ENCODE peak calls at places on chromosomes 13 and 19, in ten cellular contexts. One of them, this sample, is unnamed.

GRCh38 chr19:44803442-44804428 is 5.2 kb upstream of the BCAM start:
- DNase-seq in osteocyte: no peak
- DNase-seq in stimulated activated naive CD4-positive, alpha-beta T cell: no peak
- DNase-seq in stimulated activated CD4-positive, alpha-beta T cell treated with anti-CD3 and anti-CD28 coated beads, Interleukin-4, amount 100 ng/mL, for 1 hour: no peak
- DNase-seq in neural progenitor cell: no peak
- DNase-seq in naive thymus-derived CD4-positive, alpha-beta T cell: no peak
- DNase-seq in mucosa of gallbladder: no peak
- DNase-seq in pulmonary artery endothelial cell: no peak
- DNase-seq in activated CD4-positive, alpha-beta T cell treated with anti-CD3 and anti-CD28 coated beads, Interleukin-2, amount 10 ng/mL, durations not matched to agents 24 days and 14 days: no peak
- DNase-seq in NCI-H1092: no peak
- DNase-seq in this sample: no peak

GRCh38 chr19:48558018-48558684 is 6.2 kb downstream of the SULT2B1 start:
- DNase-seq in pulmonary artery endothelial cell: no peak
- DNase-seq in stimulated activated naive CD4-positive, alpha-beta T cell: no peak
- DNase-seq in naive thymus-derived CD4-positive, alpha-beta T cell: no peak
- DNase-seq in osteocyte: no peak
- DNase-seq in neural progenitor cell: no peak
- DNase-seq in mucosa of gallbladder: peak; percentile 80
- DNase-seq in activated CD4-positive, alpha-beta T cell treated with anti-CD3 and anti-CD28 coated beads, Interleukin-2, amount 10 ng/mL, durations not matched to agents 24 days and 14 days: no peak
- DNase-seq in NCI-H1092: no peak
- DNase-seq in stimulated activated CD4-positive, alpha-beta T cell treated with anti-CD3 and anti-CD28 coated beads, Interleukin-4, amount 100 ng/mL, for 1 hour: no peak
- DNase-seq in this sample: peak; percentile 80

GRCh38 chr13:30618186-30618937 is 642 bp downstream of the USPL1 start:
- DNase-seq in activated CD4-positive, alpha-beta T cell treated with anti-CD3 and anti-CD28 coated beads, Interleukin-2, amount 10 ng/mL, durations not matched to agents 24 days and 14 days: peak; percentile 83
- DNase-seq in mucosa of gallbladder: peak; percentile 15
- DNase-seq in osteocyte: no peak
- DNase-seq in stimulated activated CD4-positive, alpha-beta T cell treated with anti-CD3 and anti-CD28 coated beads, Interleukin-4, amount 100 ng/mL, for 1 hour: peak; percentile 9
- DNase-seq in stimulated activated naive CD4-positive, alpha-beta T cell: no peak
- DNase-seq in pulmonary artery endothelial cell: no peak
- DNase-seq in neural progenitor cell: peak; percentile 15
- DNase-seq in NCI-H1092: no peak
- DNase-seq in naive thymus-derived CD4-positive, alpha-beta T cell: no peak
- DNase-seq in this sample: peak; percentile 27

GRCh38 chr13:102187313-102187712 is 214.5 kb downstream of the FGF14 start:
- DNase-seq in stimulated activated CD4-positive, alpha-beta T cell treated with anti-CD3 and anti-CD28 coated beads, Interleukin-4, amount 100 ng/mL, for 1 hour: no peak
- DNase-seq in neural progenitor cell: no peak
- DNase-seq in stimulated activated naive CD4-positive, alpha-beta T cell: no peak
- DNase-seq in naive thymus-derived CD4-positive, alpha-beta T cell: no peak
- DNase-seq in NCI-H1092: no peak
- DNase-seq in osteocyte: no peak
- DNase-seq in pulmonary artery endothelial cell: no peak
- DNase-seq in activated CD4-positive, alpha-beta T cell treated with anti-CD3 and anti-CD28 coated beads, Interleukin-2, amount 10 ng/mL, durations not matched to agents 24 days and 14 days: no peak
- DNase-seq in mucosa of gallbladder: no peak
- DNase-seq in this sample: no peak

GRCh38 chr19:43798546-43799409 is 3.5 kb downstream of the LYPD5 start:
- DNase-seq in stimulated activated naive CD4-positive, alpha-beta T cell: no peak
- DNase-seq in activated CD4-positive, alpha-beta T cell treated with anti-CD3 and anti-CD28 coated beads, Interleukin-2, amount 10 ng/mL, durations not matched to agents 24 days and 14 days: peak; percentile 77
- DNase-seq in naive thymus-derived CD4-positive, alpha-beta T cell: no peak
- DNase-seq in NCI-H1092: no peak
- DNase-seq in neural progenitor cell: peak; percentile 66
- DNase-seq in stimulated activated CD4-positive, alpha-beta T cell treated with anti-CD3 and anti-CD28 coated beads, Interleukin-4, amount 100 ng/mL, for 1 hour: peak; percentile 74
- DNase-seq in pulmonary artery endothelial cell: no peak
- DNase-seq in osteocyte: no peak
- DNase-seq in mucosa of gallbladder: peak; percentile 70
- DNase-seq in this sample: peak; percentile 62

GRCh38 chr19:485583-486236 is 10.6 kb upstream of the MADCAM1 start:
- DNase-seq in neural progenitor cell: peak; percentile 84
- DNase-seq in naive thymus-derived CD4-positive, alpha-beta T cell: no peak
- DNase-seq in activated CD4-positive, alpha-beta T cell treated with anti-CD3 and anti-CD28 coated beads, Interleukin-2, amount 10 ng/mL, durations not matched to agents 24 days and 14 days: no peak
- DNase-seq in osteocyte: no peak
- DNase-seq in stimulated activated naive CD4-positive, alpha-beta T cell: no peak
- DNase-seq in stimulated activated CD4-positive, alpha-beta T cell treated with anti-CD3 and anti-CD28 coated beads, Interleukin-4, amount 100 ng/mL, for 1 hour: no peak
- DNase-seq in NCI-H1092: peak; percentile 42
- DNase-seq in pulmonary artery endothelial cell: no peak
- DNase-seq in mucosa of gallbladder: peak; percentile 70
- DNase-seq in this sample: no peak

GRCh38 chr19:42455621-42456081 is 12.9 kb upstream of the CXCL17 start:
- DNase-seq in naive thymus-derived CD4-positive, alpha-beta T cell: no peak
- DNase-seq in NCI-H1092: no peak
- DNase-seq in stimulated activated CD4-positive, alpha-beta T cell treated with anti-CD3 and anti-CD28 coated beads, Interleukin-4, amount 100 ng/mL, for 1 hour: no peak
- DNase-seq in mucosa of gallbladder: no peak
- DNase-seq in activated CD4-positive, alpha-beta T cell treated with anti-CD3 and anti-CD28 coated beads, Interleukin-2, amount 10 ng/mL, durations not matched to agents 24 days and 14 days: no peak
- DNase-seq in neural progenitor cell: no peak
- DNase-seq in stimulated activated naive CD4-positive, alpha-beta T cell: no peak
- DNase-seq in osteocyte: no peak
- DNase-seq in pulmonary artery endothelial cell: no peak
- DNase-seq in this sample: no peak

GRCh38 chr13:113816925-113817859 is 46.7 kb downstream of the GAS6 start:
- DNase-seq in neural progenitor cell: peak; percentile 90
- DNase-seq in naive thymus-derived CD4-positive, alpha-beta T cell: peak; percentile 90
- DNase-seq in activated CD4-positive, alpha-beta T cell treated with anti-CD3 and anti-CD28 coated beads, Interleukin-2, amount 10 ng/mL, durations not matched to agents 24 days and 14 days: peak; percentile 96
- DNase-seq in mucosa of gallbladder: peak; percentile 89
- DNase-seq in NCI-H1092: peak; percentile 84
- DNase-seq in osteocyte: no peak
- DNase-seq in stimulated activated naive CD4-positive, alpha-beta T cell: peak; percentile 79
- DNase-seq in pulmonary artery endothelial cell: peak; percentile 83
- DNase-seq in stimulated activated CD4-positive, alpha-beta T cell treated with anti-CD3 and anti-CD28 coated beads, Interleukin-4, amount 100 ng/mL, for 1 hour: peak; percentile 86
- DNase-seq in this sample: peak; percentile 97

GRCh38 chr19:55372316-55373081 is 2.2 kb upstream of the IL11 start:
- DNase-seq in neural progenitor cell: no peak
- DNase-seq in activated CD4-positive, alpha-beta T cell treated with anti-CD3 and anti-CD28 coated beads, Interleukin-2, amount 10 ng/mL, durations not matched to agents 24 days and 14 days: no peak
- DNase-seq in osteocyte: no peak
- DNase-seq in NCI-H1092: no peak
- DNase-seq in stimulated activated naive CD4-positive, alpha-beta T cell: no peak
- DNase-seq in pulmonary artery endothelial cell: no peak
- DNase-seq in naive thymus-derived CD4-positive, alpha-beta T cell: no peak
- DNase-seq in stimulated activated CD4-positive, alpha-beta T cell treated with anti-CD3 and anti-CD28 coated beads, Interleukin-4, amount 100 ng/mL, for 1 hour: no peak
- DNase-seq in mucosa of gallbladder: no peak
- DNase-seq in this sample: no peak

GRCh38 chr19:58182577-58182988 is 278 bp upstream of the ZNF274 start:
- DNase-seq in stimulated activated CD4-positive, alpha-beta T cell treated with anti-CD3 and anti-CD28 coated beads, Interleukin-4, amount 100 ng/mL, for 1 hour: peak; percentile 80
- DNase-seq in NCI-H1092: no peak
- DNase-seq in activated CD4-positive, alpha-beta T cell treated with anti-CD3 and anti-CD28 coated beads, Interleukin-2, amount 10 ng/mL, durations not matched to agents 24 days and 14 days: no peak
- DNase-seq in mucosa of gallbladder: no peak
- DNase-seq in pulmonary artery endothelial cell: no peak
- DNase-seq in stimulated activated naive CD4-positive, alpha-beta T cell: peak; percentile 82
- DNase-seq in naive thymus-derived CD4-positive, alpha-beta T cell: no peak
- DNase-seq in osteocyte: no peak
- DNase-seq in neural progenitor cell: no peak
- DNase-seq in this sample: no peak

GRCh38 chr19:19170053-19170945 is at the start of gene MEF2B:
- DNase-seq in stimulated activated naive CD4-positive, alpha-beta T cell: peak; percentile 69
- DNase-seq in osteocyte: peak; percentile 88
- DNase-seq in naive thymus-derived CD4-positive, alpha-beta T cell: peak; percentile 83
- DNase-seq in neural progenitor cell: peak; percentile 94
- DNase-seq in mucosa of gallbladder: peak; percentile 64
- DNase-seq in activated CD4-positive, alpha-beta T cell treated with anti-CD3 and anti-CD28 coated beads, Interleukin-2, amount 10 ng/mL, durations not matched to agents 24 days and 14 days: peak; percentile 94
- DNase-seq in pulmonary artery endothelial cell: no peak
- DNase-seq in NCI-H1092: peak; percentile 42
- DNase-seq in stimulated activated CD4-positive, alpha-beta T cell treated with anti-CD3 and anti-CD28 coated beads, Interleukin-4, amount 100 ng/mL, for 1 hour: peak; percentile 82
- DNase-seq in this sample: peak; percentile 88

GRCh38 chr13:48818495-48818961 is 157.2 kb upstream of the FNDC3A start:
- DNase-seq in pulmonary artery endothelial cell: no peak
- DNase-seq in stimulated activated CD4-positive, alpha-beta T cell treated with anti-CD3 and anti-CD28 coated beads, Interleukin-4, amount 100 ng/mL, for 1 hour: no peak
- DNase-seq in activated CD4-positive, alpha-beta T cell treated with anti-CD3 and anti-CD28 coated beads, Interleukin-2, amount 10 ng/mL, durations not matched to agents 24 days and 14 days: no peak
- DNase-seq in NCI-H1092: no peak
- DNase-seq in neural progenitor cell: no peak
- DNase-seq in osteocyte: no peak
- DNase-seq in mucosa of gallbladder: no peak
- DNase-seq in stimulated activated naive CD4-positive, alpha-beta T cell: no peak
- DNase-seq in naive thymus-derived CD4-positive, alpha-beta T cell: no peak
- DNase-seq in this sample: no peak

GRCh38 chr19:639251-640155 is at the start of gene FGF22:
- DNase-seq in activated CD4-positive, alpha-beta T cell treated with anti-CD3 and anti-CD28 coated beads, Interleukin-2, amount 10 ng/mL, durations not matched to agents 24 days and 14 days: peak; percentile 97
- DNase-seq in stimulated activated CD4-positive, alpha-beta T cell treated with anti-CD3 and anti-CD28 coated beads, Interleukin-4, amount 100 ng/mL, for 1 hour: peak; percentile 96
- DNase-seq in mucosa of gallbladder: peak; percentile 92
- DNase-seq in osteocyte: peak; percentile 96
- DNase-seq in stimulated activated naive CD4-positive, alpha-beta T cell: peak; percentile 97
- DNase-seq in naive thymus-derived CD4-positive, alpha-beta T cell: peak; percentile 91
- DNase-seq in neural progenitor cell: peak; percentile 96
- DNase-seq in NCI-H1092: peak; percentile 87
- DNase-seq in pulmonary artery endothelial cell: peak; percentile 41
- DNase-seq in this sample: peak; percentile 97

GRCh38 chr19:40512473-40513344 is 45.9 kb downstream of the SPTBN4 start:
- DNase-seq in neural progenitor cell: peak; percentile 81
- DNase-seq in activated CD4-positive, alpha-beta T cell treated with anti-CD3 and anti-CD28 coated beads, Interleukin-2, amount 10 ng/mL, durations not matched to agents 24 days and 14 days: no peak
- DNase-seq in naive thymus-derived CD4-positive, alpha-beta T cell: no peak
- DNase-seq in mucosa of gallbladder: no peak
- DNase-seq in pulmonary artery endothelial cell: no peak
- DNase-seq in stimulated activated CD4-positive, alpha-beta T cell treated with anti-CD3 and anti-CD28 coated beads, Interleukin-4, amount 100 ng/mL, for 1 hour: no peak
- DNase-seq in NCI-H1092: no peak
- DNase-seq in osteocyte: no peak
- DNase-seq in stimulated activated naive CD4-positive, alpha-beta T cell: no peak
- DNase-seq in this sample: peak; percentile 27

GRCh38 chr19:5028229-5028886 is 59.4 kb downstream of the KDM4B start:
- DNase-seq in stimulated activated naive CD4-positive, alpha-beta T cell: no peak
- DNase-seq in pulmonary artery endothelial cell: no peak
- DNase-seq in neural progenitor cell: no peak
- DNase-seq in NCI-H1092: no peak
- DNase-seq in naive thymus-derived CD4-positive, alpha-beta T cell: no peak
- DNase-seq in osteocyte: no peak
- DNase-seq in stimulated activated CD4-positive, alpha-beta T cell treated with anti-CD3 and anti-CD28 coated beads, Interleukin-4, amount 100 ng/mL, for 1 hour: no peak
- DNase-seq in activated CD4-positive, alpha-beta T cell treated with anti-CD3 and anti-CD28 coated beads, Interleukin-2, amount 10 ng/mL, durations not matched to agents 24 days and 14 days: no peak
- DNase-seq in mucosa of gallbladder: no peak
- DNase-seq in this sample: no peak

GRCh38 chr13:26538363-26539317 is 18.8 kb upstream of the WASF3 start:
- DNase-seq in naive thymus-derived CD4-positive, alpha-beta T cell: no peak
- DNase-seq in stimulated activated CD4-positive, alpha-beta T cell treated with anti-CD3 and anti-CD28 coated beads, Interleukin-4, amount 100 ng/mL, for 1 hour: no peak
- DNase-seq in NCI-H1092: peak; percentile 46
- DNase-seq in stimulated activated naive CD4-positive, alpha-beta T cell: no peak
- DNase-seq in mucosa of gallbladder: no peak
- DNase-seq in osteocyte: no peak
- DNase-seq in activated CD4-positive, alpha-beta T cell treated with anti-CD3 and anti-CD28 coated beads, Interleukin-2, amount 10 ng/mL, durations not matched to agents 24 days and 14 days: no peak
- DNase-seq in neural progenitor cell: no peak
- DNase-seq in pulmonary artery endothelial cell: no peak
- DNase-seq in this sample: no peak

GRCh38 chr13:24167666-24168391 is 7.3 kb downstream of the SPATA13 start:
- DNase-seq in mucosa of gallbladder: no peak
- DNase-seq in osteocyte: no peak
- DNase-seq in stimulated activated naive CD4-positive, alpha-beta T cell: no peak
- DNase-seq in pulmonary artery endothelial cell: no peak
- DNase-seq in NCI-H1092: no peak
- DNase-seq in activated CD4-positive, alpha-beta T cell treated with anti-CD3 and anti-CD28 coated beads, Interleukin-2, amount 10 ng/mL, durations not matched to agents 24 days and 14 days: no peak
- DNase-seq in stimulated activated CD4-positive, alpha-beta T cell treated with anti-CD3 and anti-CD28 coated beads, Interleukin-4, amount 100 ng/mL, for 1 hour: no peak
- DNase-seq in naive thymus-derived CD4-positive, alpha-beta T cell: no peak
- DNase-seq in neural progenitor cell: no peak
- DNase-seq in this sample: no peak

GRCh38 chr19:32642771-32643170 is 32.2 kb downstream of the ANKRD27 start:
- DNase-seq in naive thymus-derived CD4-positive, alpha-beta T cell: peak; percentile 62
- DNase-seq in NCI-H1092: no peak
- DNase-seq in osteocyte: no peak
- DNase-seq in stimulated activated naive CD4-positive, alpha-beta T cell: peak; percentile 35
- DNase-seq in stimulated activated CD4-positive, alpha-beta T cell treated with anti-CD3 and anti-CD28 coated beads, Interleukin-4, amount 100 ng/mL, for 1 hour: peak; percentile 51
- DNase-seq in mucosa of gallbladder: no peak
- DNase-seq in pulmonary artery endothelial cell: no peak
- DNase-seq in activated CD4-positive, alpha-beta T cell treated with anti-CD3 and anti-CD28 coated beads, Interleukin-2, amount 10 ng/mL, durations not matched to agents 24 days and 14 days: peak; percentile 87
- DNase-seq in neural progenitor cell: no peak
- DNase-seq in this sample: no peak

GRCh38 chr19:39709026-39709872 is 5.0 kb downstream of the LGALS14 start:
- DNase-seq in NCI-H1092: no peak
- DNase-seq in pulmonary artery endothelial cell: no peak
- DNase-seq in naive thymus-derived CD4-positive, alpha-beta T cell: no peak
- DNase-seq in mucosa of gallbladder: no peak
- DNase-seq in activated CD4-positive, alpha-beta T cell treated with anti-CD3 and anti-CD28 coated beads, Interleukin-2, amount 10 ng/mL, durations not matched to agents 24 days and 14 days: no peak
- DNase-seq in neural progenitor cell: no peak
- DNase-seq in stimulated activated naive CD4-positive, alpha-beta T cell: no peak
- DNase-seq in stimulated activated CD4-positive, alpha-beta T cell treated with anti-CD3 and anti-CD28 coated beads, Interleukin-4, amount 100 ng/mL, for 1 hour: no peak
- DNase-seq in osteocyte: no peak
- DNase-seq in this sample: no peak

GRCh38 chr13:27971236-27971645 is 2.1 kb upstream of the CDX2 start:
- DNase-seq in naive thymus-derived CD4-positive, alpha-beta T cell: no peak
- DNase-seq in mucosa of gallbladder: no peak
- DNase-seq in stimulated activated naive CD4-positive, alpha-beta T cell: no peak
- DNase-seq in activated CD4-positive, alpha-beta T cell treated with anti-CD3 and anti-CD28 coated beads, Interleukin-2, amount 10 ng/mL, durations not matched to agents 24 days and 14 days: no peak
- DNase-seq in NCI-H1092: no peak
- DNase-seq in neural progenitor cell: peak; percentile 95
- DNase-seq in pulmonary artery endothelial cell: no peak
- DNase-seq in osteocyte: no peak
- DNase-seq in stimulated activated CD4-positive, alpha-beta T cell treated with anti-CD3 and anti-CD28 coated beads, Interleukin-4, amount 100 ng/mL, for 1 hour: no peak
- DNase-seq in this sample: peak; percentile 22

GRCh38 chr13:41548870-41549269 is 91.5 kb downstream of the RGCC start:
- DNase-seq in activated CD4-positive, alpha-beta T cell treated with anti-CD3 and anti-CD28 coated beads, Interleukin-2, amount 10 ng/mL, durations not matched to agents 24 days and 14 days: no peak
- DNase-seq in pulmonary artery endothelial cell: no peak
- DNase-seq in mucosa of gallbladder: no peak
- DNase-seq in neural progenitor cell: no peak
- DNase-seq in osteocyte: no peak
- DNase-seq in naive thymus-derived CD4-positive, alpha-beta T cell: no peak
- DNase-seq in stimulated activated naive CD4-positive, alpha-beta T cell: no peak
- DNase-seq in stimulated activated CD4-positive, alpha-beta T cell treated with anti-CD3 and anti-CD28 coated beads, Interleukin-4, amount 100 ng/mL, for 1 hour: no peak
- DNase-seq in NCI-H1092: no peak
- DNase-seq in this sample: no peak

GRCh38 chr13:34025746-34026145 is 207.8 kb downstream of the RFC3 start:
- DNase-seq in stimulated activated CD4-positive, alpha-beta T cell treated with anti-CD3 and anti-CD28 coated beads, Interleukin-4, amount 100 ng/mL, for 1 hour: no peak
- DNase-seq in activated CD4-positive, alpha-beta T cell treated with anti-CD3 and anti-CD28 coated beads, Interleukin-2, amount 10 ng/mL, durations not matched to agents 24 days and 14 days: no peak
- DNase-seq in osteocyte: no peak
- DNase-seq in NCI-H1092: no peak
- DNase-seq in naive thymus-derived CD4-positive, alpha-beta T cell: no peak
- DNase-seq in mucosa of gallbladder: no peak
- DNase-seq in pulmonary artery endothelial cell: no peak
- DNase-seq in stimulated activated naive CD4-positive, alpha-beta T cell: no peak
- DNase-seq in neural progenitor cell: no peak
- DNase-seq in this sample: no peak

GRCh38 chr13:48739346-48740037 is 85.8 kb downstream of the CYSLTR2 start:
- DNase-seq in naive thymus-derived CD4-positive, alpha-beta T cell: no peak
- DNase-seq in activated CD4-positive, alpha-beta T cell treated with anti-CD3 and anti-CD28 coated beads, Interleukin-2, amount 10 ng/mL, durations not matched to agents 24 days and 14 days: peak; percentile 48
- DNase-seq in pulmonary artery endothelial cell: no peak
- DNase-seq in mucosa of gallbladder: no peak
- DNase-seq in stimulated activated naive CD4-positive, alpha-beta T cell: no peak
- DNase-seq in neural progenitor cell: no peak
- DNase-seq in NCI-H1092: no peak
- DNase-seq in osteocyte: no peak
- DNase-seq in stimulated activated CD4-positive, alpha-beta T cell treated with anti-CD3 and anti-CD28 coated beads, Interleukin-4, amount 100 ng/mL, for 1 hour: no peak
- DNase-seq in this sample: no peak

GRCh38 chr13:94968040-94968756 is 255.9 kb upstream of the SOX21 start:
- DNase-seq in pulmonary artery endothelial cell: no peak
- DNase-seq in stimulated activated naive CD4-positive, alpha-beta T cell: no peak
- DNase-seq in NCI-H1092: peak; percentile 17
- DNase-seq in neural progenitor cell: peak; percentile 86
- DNase-seq in mucosa of gallbladder: no peak
- DNase-seq in stimulated activated CD4-positive, alpha-beta T cell treated with anti-CD3 and anti-CD28 coated beads, Interleukin-4, amount 100 ng/mL, for 1 hour: no peak
- DNase-seq in naive thymus-derived CD4-positive, alpha-beta T cell: no peak
- DNase-seq in osteocyte: no peak
- DNase-seq in activated CD4-positive, alpha-beta T cell treated with anti-CD3 and anti-CD28 coated beads, Interleukin-2, amount 10 ng/mL, durations not matched to agents 24 days and 14 days: no peak
- DNase-seq in this sample: no peak

GRCh38 chr13:27965740-27966640 is 3.1 kb downstream of the CDX2 start:
- DNase-seq in stimulated activated CD4-positive, alpha-beta T cell treated with anti-CD3 and anti-CD28 coated beads, Interleukin-4, amount 100 ng/mL, for 1 hour: no peak
- DNase-seq in activated CD4-positive, alpha-beta T cell treated with anti-CD3 and anti-CD28 coated beads, Interleukin-2, amount 10 ng/mL, durations not matched to agents 24 days and 14 days: no peak
- DNase-seq in neural progenitor cell: peak; percentile 87
- DNase-seq in mucosa of gallbladder: no peak
- DNase-seq in stimulated activated naive CD4-positive, alpha-beta T cell: no peak
- DNase-seq in pulmonary artery endothelial cell: no peak
- DNase-seq in NCI-H1092: no peak
- DNase-seq in osteocyte: peak; percentile 81
- DNase-seq in naive thymus-derived CD4-positive, alpha-beta T cell: no peak
- DNase-seq in this sample: peak; percentile 26

GRCh38 chr13:41658057-41658642 is 200.8 kb downstream of the RGCC start:
- DNase-seq in neural progenitor cell: no peak
- DNase-seq in pulmonary artery endothelial cell: no peak
- DNase-seq in mucosa of gallbladder: no peak
- DNase-seq in naive thymus-derived CD4-positive, alpha-beta T cell: no peak
- DNase-seq in activated CD4-positive, alpha-beta T cell treated with anti-CD3 and anti-CD28 coated beads, Interleukin-2, amount 10 ng/mL, durations not matched to agents 24 days and 14 days: no peak
- DNase-seq in osteocyte: no peak
- DNase-seq in stimulated activated naive CD4-positive, alpha-beta T cell: no peak
- DNase-seq in stimulated activated CD4-positive, alpha-beta T cell treated with anti-CD3 and anti-CD28 coated beads, Interleukin-4, amount 100 ng/mL, for 1 hour: no peak
- DNase-seq in NCI-H1092: no peak
- DNase-seq in this sample: no peak

GRCh38 chr13:73168226-73168992 is 109.6 kb downstream of the KLF5 start:
- DNase-seq in NCI-H1092: no peak
- DNase-seq in osteocyte: no peak
- DNase-seq in activated CD4-positive, alpha-beta T cell treated with anti-CD3 and anti-CD28 coated beads, Interleukin-2, amount 10 ng/mL, durations not matched to agents 24 days and 14 days: no peak
- DNase-seq in stimulated activated naive CD4-positive, alpha-beta T cell: no peak
- DNase-seq in naive thymus-derived CD4-positive, alpha-beta T cell: no peak
- DNase-seq in neural progenitor cell: no peak
- DNase-seq in mucosa of gallbladder: no peak
- DNase-seq in stimulated activated CD4-positive, alpha-beta T cell treated with anti-CD3 and anti-CD28 coated beads, Interleukin-4, amount 100 ng/mL, for 1 hour: no peak
- DNase-seq in pulmonary artery endothelial cell: no peak
- DNase-seq in this sample: no peak

GRCh38 chr19:287381-287871 is 3.8 kb downstream of the PLPP2 start:
- DNase-seq in stimulated activated CD4-positive, alpha-beta T cell treated with anti-CD3 and anti-CD28 coated beads, Interleukin-4, amount 100 ng/mL, for 1 hour: no peak
- DNase-seq in naive thymus-derived CD4-positive, alpha-beta T cell: no peak
- DNase-seq in pulmonary artery endothelial cell: no peak
- DNase-seq in stimulated activated naive CD4-positive, alpha-beta T cell: no peak
- DNase-seq in NCI-H1092: no peak
- DNase-seq in neural progenitor cell: no peak
- DNase-seq in mucosa of gallbladder: no peak
- DNase-seq in osteocyte: no peak
- DNase-seq in activated CD4-positive, alpha-beta T cell treated with anti-CD3 and anti-CD28 coated beads, Interleukin-2, amount 10 ng/mL, durations not matched to agents 24 days and 14 days: no peak
- DNase-seq in this sample: peak; percentile 21